ENCODE peak calls at places on chromosomes 5 and 9, in eight cellular contexts. One of them, this sample, is unnamed.

GRCh38 chr9:122140368-122141193 is 19.0 kb downstream of the NDUFA8 start:
- DNase-seq in adrenal gland: no peak
- DNase-seq in fibroblast of mammary gland: no peak
- DNase-seq in A549: no peak
- DNase-seq in dorsolateral prefrontal cortex: no peak
- DNase-seq in AG04450: no peak
- DNase-seq in glutamatergic neuron: no peak
- DNase-seq in GM13977: no peak
- DNase-seq in this sample: no peak

GRCh38 chr9:112046181-112046580 is 128.9 kb downstream of the SUSD1 start:
- DNase-seq in adrenal gland: no peak
- DNase-seq in fibroblast of mammary gland: peak
- DNase-seq in A549: no peak
- DNase-seq in dorsolateral prefrontal cortex: no peak
- DNase-seq in AG04450: no peak
- DNase-seq in glutamatergic neuron: no peak
- DNase-seq in GM13977: no peak
- DNase-seq in this sample: no peak

GRCh38 chr9:16147726-16148125 is 594.9 kb downstream of the CCDC171 start:
- DNase-seq in adrenal gland: no peak
- DNase-seq in fibroblast of mammary gland: no peak
- DNase-seq in A549: no peak
- DNase-seq in dorsolateral prefrontal cortex: no peak
- DNase-seq in AG04450: no peak
- DNase-seq in glutamatergic neuron: no peak
- DNase-seq in GM13977: no peak
- DNase-seq in this sample: no peak

GRCh38 chr5:114450516-114450909 is 88.6 kb downstream of the KCNN2 start:
- DNase-seq in adrenal gland: no peak
- DNase-seq in fibroblast of mammary gland: peak
- DNase-seq in A549: peak
- DNase-seq in dorsolateral prefrontal cortex: no peak
- DNase-seq in AG04450: no peak
- DNase-seq in glutamatergic neuron: no peak
- DNase-seq in GM13977: no peak
- DNase-seq in this sample: no peak

GRCh38 chr9:127884427-127884911 is 7.0 kb upstream of the AK1 start:
- DNase-seq in adrenal gland: peak
- DNase-seq in fibroblast of mammary gland: no peak
- DNase-seq in A549: no peak
- DNase-seq in dorsolateral prefrontal cortex: no peak
- DNase-seq in AG04450: no peak
- DNase-seq in glutamatergic neuron: no peak
- DNase-seq in GM13977: no peak
- DNase-seq in this sample: no peak

GRCh38 chr9:137411670-137412380 is 11.1 kb downstream of the EXD3 start:
- DNase-seq in adrenal gland: peak
- DNase-seq in fibroblast of mammary gland: peak
- DNase-seq in A549: peak
- DNase-seq in dorsolateral prefrontal cortex: no peak
- DNase-seq in AG04450: peak
- DNase-seq in glutamatergic neuron: no peak
- DNase-seq in GM13977: peak
- DNase-seq in this sample: no peak

GRCh38 chr9:129933709-129934586 is 98.7 kb downstream of the USP20 start:
- DNase-seq in adrenal gland: no peak
- DNase-seq in fibroblast of mammary gland: peak
- DNase-seq in A549: no peak
- DNase-seq in dorsolateral prefrontal cortex: no peak
- DNase-seq in AG04450: no peak
- DNase-seq in glutamatergic neuron: no peak
- DNase-seq in GM13977: no peak
- DNase-seq in this sample: no peak

GRCh38 chr9:114060711-114061110 is 17.4 kb downstream of the AMBP start:
- DNase-seq in adrenal gland: no peak
- DNase-seq in fibroblast of mammary gland: no peak
- DNase-seq in A549: no peak
- DNase-seq in dorsolateral prefrontal cortex: no peak
- DNase-seq in AG04450: no peak
- DNase-seq in glutamatergic neuron: no peak
- DNase-seq in GM13977: no peak
- DNase-seq in this sample: no peak

GRCh38 chr5:140214831-140215230 is 39.8 kb downstream of the CYSTM1 start:
- DNase-seq in adrenal gland: no peak
- DNase-seq in fibroblast of mammary gland: peak
- DNase-seq in A549: no peak
- DNase-seq in dorsolateral prefrontal cortex: no peak
- DNase-seq in AG04450: peak
- DNase-seq in glutamatergic neuron: no peak
- DNase-seq in GM13977: no peak
- DNase-seq in this sample: no peak

GRCh38 chr5:154318691-154319090 is 127.1 kb upstream of the SAP30L start:
- DNase-seq in adrenal gland: no peak
- DNase-seq in fibroblast of mammary gland: no peak
- DNase-seq in A549: no peak
- DNase-seq in dorsolateral prefrontal cortex: no peak
- DNase-seq in AG04450: no peak
- DNase-seq in glutamatergic neuron: no peak
- DNase-seq in GM13977: no peak
- DNase-seq in this sample: no peak

GRCh38 chr9:70935856-70936255 is 185.6 kb downstream of the TRPM3 start:
- DNase-seq in adrenal gland: no peak
- DNase-seq in fibroblast of mammary gland: peak
- DNase-seq in A549: no peak
- DNase-seq in dorsolateral prefrontal cortex: no peak
- DNase-seq in AG04450: no peak
- DNase-seq in glutamatergic neuron: no peak
- DNase-seq in GM13977: no peak
- DNase-seq in this sample: no peak

GRCh38 chr9:137237759-137238726 is 3.0 kb upstream of the TUBB4B start:
- DNase-seq in adrenal gland: no peak
- DNase-seq in fibroblast of mammary gland: no peak
- DNase-seq in A549: no peak
- DNase-seq in dorsolateral prefrontal cortex: peak
- DNase-seq in AG04450: no peak
- DNase-seq in glutamatergic neuron: peak
- DNase-seq in GM13977: no peak
- DNase-seq in this sample: no peak

GRCh38 chr5:673837-674629 is 19.1 kb downstream of the TPPP start:
- DNase-seq in adrenal gland: peak
- DNase-seq in fibroblast of mammary gland: no peak
- DNase-seq in A549: no peak
- DNase-seq in dorsolateral prefrontal cortex: no peak
- DNase-seq in AG04450: no peak
- DNase-seq in glutamatergic neuron: peak
- DNase-seq in GM13977: no peak
- DNase-seq in this sample: peak

GRCh38 chr5:56313004-56313531 is 79.9 kb upstream of the ANKRD55 start:
- DNase-seq in adrenal gland: no peak
- DNase-seq in fibroblast of mammary gland: no peak
- DNase-seq in A549: no peak
- DNase-seq in dorsolateral prefrontal cortex: no peak
- DNase-seq in AG04450: no peak
- DNase-seq in glutamatergic neuron: no peak
- DNase-seq in GM13977: no peak
- DNase-seq in this sample: no peak

GRCh38 chr5:72451771-72452505 is 55.3 kb downstream of the ZNF366 start:
- DNase-seq in adrenal gland: peak
- DNase-seq in fibroblast of mammary gland: peak
- DNase-seq in A549: peak
- DNase-seq in dorsolateral prefrontal cortex: no peak
- DNase-seq in AG04450: no peak
- DNase-seq in glutamatergic neuron: peak
- DNase-seq in GM13977: peak
- DNase-seq in this sample: peak

GRCh38 chr5:172594431-172594830 is 46.6 kb upstream of the NEURL1B start:
- DNase-seq in adrenal gland: no peak
- DNase-seq in fibroblast of mammary gland: no peak
- DNase-seq in A549: no peak
- DNase-seq in dorsolateral prefrontal cortex: no peak
- DNase-seq in AG04450: no peak
- DNase-seq in glutamatergic neuron: no peak
- DNase-seq in GM13977: no peak
- DNase-seq in this sample: no peak

GRCh38 chr5:150641006-150641570 is 628 bp downstream of the SYNPO start:
- DNase-seq in adrenal gland: peak
- DNase-seq in fibroblast of mammary gland: peak
- DNase-seq in A549: peak
- DNase-seq in dorsolateral prefrontal cortex: no peak
- DNase-seq in AG04450: no peak
- DNase-seq in glutamatergic neuron: no peak
- DNase-seq in GM13977: no peak
- DNase-seq in this sample: no peak

GRCh38 chr9:26112724-26113123 is 434.5 kb upstream of the TUSC1 start:
- DNase-seq in adrenal gland: no peak
- DNase-seq in fibroblast of mammary gland: peak
- DNase-seq in A549: no peak
- DNase-seq in dorsolateral prefrontal cortex: no peak
- DNase-seq in AG04450: no peak
- DNase-seq in glutamatergic neuron: no peak
- DNase-seq in GM13977: no peak
- DNase-seq in this sample: no peak

GRCh38 chr5:180806351-180807011 is 3.9 kb upstream of the MGAT1 start:
- DNase-seq in adrenal gland: peak
- DNase-seq in fibroblast of mammary gland: no peak
- DNase-seq in A549: no peak
- DNase-seq in dorsolateral prefrontal cortex: no peak
- DNase-seq in AG04450: no peak
- DNase-seq in glutamatergic neuron: peak
- DNase-seq in GM13977: no peak
- DNase-seq in this sample: no peak

GRCh38 chr5:108430931-108431608 is 49.2 kb upstream of the FBXL17 start:
- DNase-seq in adrenal gland: no peak
- DNase-seq in fibroblast of mammary gland: peak
- DNase-seq in A549: no peak
- DNase-seq in dorsolateral prefrontal cortex: no peak
- DNase-seq in AG04450: no peak
- DNase-seq in glutamatergic neuron: no peak
- DNase-seq in GM13977: no peak
- DNase-seq in this sample: no peak

GRCh38 chr5:8340739-8341344 is 471.9 kb downstream of the MTRR start:
- DNase-seq in adrenal gland: no peak
- DNase-seq in fibroblast of mammary gland: peak
- DNase-seq in A549: no peak
- DNase-seq in dorsolateral prefrontal cortex: no peak
- DNase-seq in AG04450: no peak
- DNase-seq in glutamatergic neuron: no peak
- DNase-seq in GM13977: peak
- DNase-seq in this sample: no peak

GRCh38 chr5:134857401-134857800 is 11.6 kb downstream of the C5orf24 start:
- DNase-seq in adrenal gland: no peak
- DNase-seq in fibroblast of mammary gland: no peak
- DNase-seq in A549: no peak
- DNase-seq in dorsolateral prefrontal cortex: no peak
- DNase-seq in AG04450: no peak
- DNase-seq in glutamatergic neuron: no peak
- DNase-seq in GM13977: no peak
- DNase-seq in this sample: no peak

GRCh38 chr5:134846641-134846960 is 833 bp downstream of the C5orf24 start:
- DNase-seq in adrenal gland: no peak
- DNase-seq in fibroblast of mammary gland: peak
- DNase-seq in A549: no peak
- DNase-seq in dorsolateral prefrontal cortex: no peak
- DNase-seq in AG04450: no peak
- DNase-seq in glutamatergic neuron: no peak
- DNase-seq in GM13977: no peak
- DNase-seq in this sample: no peak

GRCh38 chr5:134845852-134846640 is at the start of gene C5orf24:
- DNase-seq in adrenal gland: peak
- DNase-seq in fibroblast of mammary gland: peak
- DNase-seq in A549: peak
- DNase-seq in dorsolateral prefrontal cortex: peak
- DNase-seq in AG04450: peak
- DNase-seq in glutamatergic neuron: peak
- DNase-seq in GM13977: peak
- DNase-seq in this sample: peak

DNA sequence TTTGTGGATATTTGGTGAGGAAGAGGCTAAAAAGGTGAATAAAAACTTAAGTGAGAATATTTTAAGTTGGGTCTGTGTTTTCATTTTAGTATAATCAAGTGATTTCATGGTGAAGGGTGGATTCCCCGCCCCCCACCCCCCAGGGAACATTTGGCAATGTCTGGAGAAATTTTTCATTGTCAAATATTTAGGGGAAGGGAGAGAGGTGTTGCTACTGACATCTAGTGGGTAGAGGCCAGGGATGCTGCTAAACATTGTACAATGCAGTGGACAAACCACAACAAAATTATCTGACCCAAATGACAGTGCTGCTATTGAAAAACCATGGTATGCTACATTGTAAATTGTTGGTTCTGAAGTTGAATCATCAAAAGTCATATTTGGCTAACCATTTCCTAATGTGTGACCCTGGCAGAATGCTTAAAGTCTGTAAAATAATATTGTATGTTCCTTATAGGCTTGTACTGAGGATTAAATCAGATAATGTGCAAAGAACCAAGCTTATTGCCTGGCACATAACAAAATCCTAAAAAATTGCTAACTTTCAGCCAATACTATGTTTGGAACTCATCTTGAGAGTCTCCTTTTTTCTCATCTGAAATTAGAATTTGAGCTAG is 5.6 kb downstream of the C5orf24 start:
- DNase-seq in adrenal gland: no peak
- DNase-seq in fibroblast of mammary gland: peak
- DNase-seq in A549: no peak
- DNase-seq in dorsolateral prefrontal cortex: no peak
- DNase-seq in AG04450: no peak
- DNase-seq in glutamatergic neuron: no peak
- DNase-seq in GM13977: no peak
- DNase-seq in this sample: no peak
- TF ChIP-seq CTCF in adrenal gland: peak
- TF ChIP-seq CTCF in fibroblast of mammary gland: peak
- TF ChIP-seq CTCF in A549: peak
- TF ChIP-seq CTCF in dorsolateral prefrontal cortex: no peak
- TF ChIP-seq CTCF in AG04450: peak
- TF ChIP-seq CTCF in glutamatergic neuron: no peak
- TF ChIP-seq CTCF in GM13977: peak
- TF ChIP-seq CTCF in this sample: peak

GRCh38 chr5:68884893-68885292 is 208.9 kb upstream of the SLC30A5 start:
- DNase-seq in adrenal gland: no peak
- DNase-seq in fibroblast of mammary gland: peak
- DNase-seq in A549: peak
- DNase-seq in dorsolateral prefrontal cortex: no peak
- DNase-seq in AG04450: no peak
- DNase-seq in glutamatergic neuron: no peak
- DNase-seq in GM13977: peak
- DNase-seq in this sample: no peak
- TF ChIP-seq CTCF in adrenal gland: peak
- TF ChIP-seq CTCF in fibroblast of mammary gland: peak
- TF ChIP-seq CTCF in A549: peak
- TF ChIP-seq CTCF in dorsolateral prefrontal cortex: peak
- TF ChIP-seq CTCF in AG04450: peak
- TF ChIP-seq CTCF in glutamatergic neuron: peak
- TF ChIP-seq CTCF in GM13977: peak
- TF ChIP-seq CTCF in this sample: peak

GRCh38 chr5:78799254-78800017 is 150.9 kb upstream of the LHFPL2 start:
- DNase-seq in adrenal gland: no peak
- DNase-seq in fibroblast of mammary gland: peak
- DNase-seq in A549: no peak
- DNase-seq in dorsolateral prefrontal cortex: no peak
- DNase-seq in AG04450: no peak
- DNase-seq in glutamatergic neuron: no peak
- DNase-seq in GM13977: no peak
- DNase-seq in this sample: no peak
- TF ChIP-seq CTCF in adrenal gland: no peak
- TF ChIP-seq CTCF in fibroblast of mammary gland: peak
- TF ChIP-seq CTCF in A549: peak
- TF ChIP-seq CTCF in dorsolateral prefrontal cortex: no peak
- TF ChIP-seq CTCF in AG04450: peak
- TF ChIP-seq CTCF in glutamatergic neuron: no peak
- TF ChIP-seq CTCF in GM13977: no peak
- TF ChIP-seq CTCF in this sample: peak

GRCh38 chr9:96038271-96038670 is 162.8 kb downstream of the ERCC6L2 start:
- DNase-seq in adrenal gland: no peak
- DNase-seq in fibroblast of mammary gland: no peak
- DNase-seq in A549: no peak
- DNase-seq in dorsolateral prefrontal cortex: no peak
- DNase-seq in AG04450: no peak
- DNase-seq in glutamatergic neuron: no peak
- DNase-seq in GM13977: no peak
- DNase-seq in this sample: no peak
- TF ChIP-seq CTCF in adrenal gland: no peak
- TF ChIP-seq CTCF in fibroblast of mammary gland: no peak
- TF ChIP-seq CTCF in A549: no peak
- TF ChIP-seq CTCF in dorsolateral prefrontal cortex: no peak
- TF ChIP-seq CTCF in AG04450: no peak
- TF ChIP-seq CTCF in glutamatergic neuron: no peak
- TF ChIP-seq CTCF in GM13977: no peak
- TF ChIP-seq CTCF in this sample: no peak

This sample was measured in osteocyte.